ENCODE peak calls at places on chromosomes 4 and X, in six cellular contexts. One of them, this sample, is unnamed.

GRCh38 chrX:132068405-132068804 is 45.3 kb downstream of the STK26 start:
- DNase-seq in dorsolateral prefrontal cortex: no peak
- DNase-seq in fibroblast of lung: peak; percentile 11
- DNase-seq in cardiac muscle cell: no peak
- DNase-seq in HCT116: no peak
- DNase-seq in ovary: no peak
- DNase-seq in this sample: no peak

GRCh38 chrX:129495941-129496340 is 27.3 kb downstream of the SMARCA1 start:
- DNase-seq in HCT116: no peak
- DNase-seq in dorsolateral prefrontal cortex: no peak
- DNase-seq in ovary: no peak
- DNase-seq in fibroblast of lung: peak; percentile 60
- DNase-seq in cardiac muscle cell: no peak
- DNase-seq in this sample: no peak

GRCh38 chr4:125547842-125548241 is 233.1 kb downstream of the FAT4 start:
- DNase-seq in HCT116: no peak
- DNase-seq in dorsolateral prefrontal cortex: no peak
- DNase-seq in fibroblast of lung: no peak
- DNase-seq in ovary: no peak
- DNase-seq in cardiac muscle cell: no peak
- DNase-seq in this sample: no peak

GRCh38 chrX:32397562-32398216 is 813.7 kb downstream of the DMD start:
- DNase-seq in HCT116: no peak
- DNase-seq in cardiac muscle cell: no peak
- DNase-seq in dorsolateral prefrontal cortex: no peak
- DNase-seq in fibroblast of lung: no peak
- DNase-seq in ovary: no peak
- DNase-seq in this sample: no peak

GRCh38 chr4:167290684-167291083 is 56.4 kb upstream of the SPOCK3 start:
- DNase-seq in dorsolateral prefrontal cortex: no peak
- DNase-seq in HCT116: peak; percentile 7
- DNase-seq in cardiac muscle cell: peak; percentile 35
- DNase-seq in fibroblast of lung: peak; percentile 23
- DNase-seq in ovary: no peak
- DNase-seq in this sample: peak; percentile 13

GRCh38 chr4:111697176-111697962 is 447.9 kb upstream of the FAM241A start:
- DNase-seq in HCT116: no peak
- DNase-seq in cardiac muscle cell: no peak
- DNase-seq in ovary: no peak
- DNase-seq in fibroblast of lung: no peak
- DNase-seq in dorsolateral prefrontal cortex: no peak
- DNase-seq in this sample: no peak

GRCh38 chr4:3791910-3792542 is 25.8 kb downstream of the ADRA2C start:
- DNase-seq in dorsolateral prefrontal cortex: no peak
- DNase-seq in fibroblast of lung: peak; percentile 30
- DNase-seq in cardiac muscle cell: peak; percentile 91
- DNase-seq in ovary: no peak
- DNase-seq in HCT116: no peak
- DNase-seq in this sample: no peak

GRCh38 chrX:28910501-28910900 is 323.3 kb downstream of the IL1RAPL1 start:
- DNase-seq in ovary: no peak
- DNase-seq in HCT116: no peak
- DNase-seq in fibroblast of lung: peak; percentile 84
- DNase-seq in dorsolateral prefrontal cortex: no peak
- DNase-seq in cardiac muscle cell: no peak
- DNase-seq in this sample: no peak

GRCh38 chr4:71426381-71427042 is 87.7 kb downstream of the SLC4A4 start:
- DNase-seq in cardiac muscle cell: no peak
- DNase-seq in ovary: no peak
- DNase-seq in HCT116: no peak
- DNase-seq in dorsolateral prefrontal cortex: no peak
- DNase-seq in fibroblast of lung: no peak
- DNase-seq in this sample: no peak

GRCh38 chrX:15206306-15206705 is 63.6 kb downstream of the ASB9 start:
- DNase-seq in dorsolateral prefrontal cortex: no peak
- DNase-seq in ovary: no peak
- DNase-seq in fibroblast of lung: no peak
- DNase-seq in HCT116: no peak
- DNase-seq in cardiac muscle cell: no peak
- DNase-seq in this sample: no peak

GRCh38 chr4:105894570-105895323 is 524 bp upstream of the NPNT start:
- DNase-seq in fibroblast of lung: peak; percentile 30
- DNase-seq in dorsolateral prefrontal cortex: no peak
- DNase-seq in HCT116: peak; percentile 36
- DNase-seq in ovary: no peak
- DNase-seq in cardiac muscle cell: no peak
- DNase-seq in this sample: peak; percentile 60

GRCh38 chrX:21734175-21734574 is 23.7 kb downstream of the SMPX start:
- DNase-seq in HCT116: no peak
- DNase-seq in ovary: no peak
- DNase-seq in fibroblast of lung: no peak
- DNase-seq in dorsolateral prefrontal cortex: no peak
- DNase-seq in cardiac muscle cell: no peak
- DNase-seq in this sample: no peak

GRCh38 chrX:10620121-10620699 is at the start of gene MID1:
- DNase-seq in cardiac muscle cell: peak; percentile 87
- DNase-seq in dorsolateral prefrontal cortex: peak; percentile 36
- DNase-seq in ovary: peak; percentile 71
- DNase-seq in HCT116: peak; percentile 55
- DNase-seq in fibroblast of lung: peak; percentile 85
- DNase-seq in this sample: peak; percentile 50

GRCh38 chr4:35124116-35124515 is 1120.2 kb downstream of the ARAP2 start:
- DNase-seq in HCT116: no peak
- DNase-seq in cardiac muscle cell: no peak
- DNase-seq in dorsolateral prefrontal cortex: no peak
- DNase-seq in fibroblast of lung: peak; percentile 17
- DNase-seq in ovary: no peak
- DNase-seq in this sample: peak; percentile 43

GRCh38 chrX:64204252-64204651 is 1.3 kb downstream of the AMER1 start:
- DNase-seq in HCT116: no peak
- DNase-seq in cardiac muscle cell: no peak
- DNase-seq in fibroblast of lung: peak; percentile 8
- DNase-seq in ovary: peak; percentile 52
- DNase-seq in dorsolateral prefrontal cortex: peak; percentile 11
- DNase-seq in this sample: no peak

GRCh38 chr4:24473309-24473721 is 111.0 kb downstream of the DHX15 start:
- DNase-seq in cardiac muscle cell: peak; percentile 42
- DNase-seq in ovary: peak; percentile 30
- DNase-seq in fibroblast of lung: peak; percentile 54
- DNase-seq in dorsolateral prefrontal cortex: peak; percentile 43
- DNase-seq in HCT116: no peak
- DNase-seq in this sample: no peak

GRCh38 chr4:53514509-53514908 is 76.8 kb downstream of the LNX1 start:
- DNase-seq in fibroblast of lung: no peak
- DNase-seq in cardiac muscle cell: no peak
- DNase-seq in ovary: no peak
- DNase-seq in dorsolateral prefrontal cortex: no peak
- DNase-seq in HCT116: no peak
- DNase-seq in this sample: no peak

GRCh38 chr4:173333658-173334084 is 487 bp downstream of the HMGB2 start:
- DNase-seq in fibroblast of lung: peak; percentile 33
- DNase-seq in dorsolateral prefrontal cortex: peak; percentile 56
- DNase-seq in cardiac muscle cell: peak; percentile 70
- DNase-seq in HCT116: no peak
- DNase-seq in ovary: peak; percentile 74
- DNase-seq in this sample: no peak

GRCh38 chr4:67130411-67130810 is 414.9 kb downstream of the CENPC start:
- DNase-seq in HCT116: no peak
- DNase-seq in ovary: no peak
- DNase-seq in cardiac muscle cell: no peak
- DNase-seq in dorsolateral prefrontal cortex: no peak
- DNase-seq in fibroblast of lung: peak; percentile 4
- DNase-seq in this sample: no peak

GRCh38 chr4:94889961-94890360 is 132.2 kb downstream of the BMPR1B start:
- DNase-seq in ovary: no peak
- DNase-seq in dorsolateral prefrontal cortex: no peak
- DNase-seq in cardiac muscle cell: no peak
- DNase-seq in HCT116: no peak
- DNase-seq in fibroblast of lung: peak; percentile 97
- DNase-seq in this sample: peak; percentile 96

GRCh38 chrX:37846558-37846933 is 825 bp downstream of the DYNLT3 start:
- DNase-seq in cardiac muscle cell: no peak
- DNase-seq in fibroblast of lung: no peak
- DNase-seq in ovary: no peak
- DNase-seq in dorsolateral prefrontal cortex: no peak
- DNase-seq in HCT116: no peak
- DNase-seq in this sample: no peak

GRCh38 chr4:16225996-16226815 is at the start of gene TAPT1:
- DNase-seq in cardiac muscle cell: peak; percentile 89
- DNase-seq in dorsolateral prefrontal cortex: peak; percentile 81
- DNase-seq in HCT116: no peak
- DNase-seq in ovary: peak; percentile 77
- DNase-seq in fibroblast of lung: peak; percentile 51
- DNase-seq in this sample: no peak

GRCh38 chr4:16224264-16224663 is 2.0 kb downstream of the TAPT1 start:
- DNase-seq in ovary: no peak
- DNase-seq in dorsolateral prefrontal cortex: no peak
- DNase-seq in cardiac muscle cell: no peak
- DNase-seq in HCT116: no peak
- DNase-seq in fibroblast of lung: no peak
- DNase-seq in this sample: no peak

GRCh38 chr4:16224669-16225068 is 1.6 kb downstream of the TAPT1 start:
- DNase-seq in dorsolateral prefrontal cortex: no peak
- DNase-seq in fibroblast of lung: no peak
- DNase-seq in HCT116: no peak
- DNase-seq in ovary: no peak
- DNase-seq in cardiac muscle cell: no peak
- DNase-seq in this sample: no peak

GRCh38 chr4:16225681-16225995 is 633 bp downstream of the TAPT1 start:
- DNase-seq in ovary: no peak
- DNase-seq in cardiac muscle cell: no peak
- DNase-seq in dorsolateral prefrontal cortex: no peak
- DNase-seq in fibroblast of lung: peak; percentile 7
- DNase-seq in HCT116: no peak
- DNase-seq in this sample: no peak

GRCh38 chr4:16225139-16225538 is 1.1 kb downstream of the TAPT1 start:
- DNase-seq in fibroblast of lung: peak; percentile 55
- DNase-seq in dorsolateral prefrontal cortex: no peak
- DNase-seq in HCT116: no peak
- DNase-seq in ovary: no peak
- DNase-seq in cardiac muscle cell: no peak
- DNase-seq in this sample: no peak
- H3K4me3 ChIP-seq in fibroblast of lung: peak overlapping the region; percentile 98
- H3K4me3 ChIP-seq in dorsolateral prefrontal cortex: peak overlapping the region; percentile 79
- H3K4me3 ChIP-seq in HCT116: peak overlapping the region; percentile 78
- H3K4me3 ChIP-seq in ovary: peak overlapping the region; percentile 80
- H3K4me3 ChIP-seq in cardiac muscle cell: peak overlapping the region; percentile 72
- H3K4me3 ChIP-seq in this sample: peak overlapping the region; percentile 55

GRCh38 chr4:6245246-6246169 is 24.1 kb upstream of the WFS1 start:
- DNase-seq in cardiac muscle cell: no peak
- DNase-seq in fibroblast of lung: peak; percentile 3
- DNase-seq in ovary: no peak
- DNase-seq in HCT116: no peak
- DNase-seq in dorsolateral prefrontal cortex: peak; percentile 67
- DNase-seq in this sample: no peak
- H3K4me3 ChIP-seq in cardiac muscle cell: no peak overlapping the region
- H3K4me3 ChIP-seq in fibroblast of lung: no peak overlapping the region
- H3K4me3 ChIP-seq in ovary: peak overlapping the region; percentile 25
- H3K4me3 ChIP-seq in HCT116: no peak overlapping the region
- H3K4me3 ChIP-seq in dorsolateral prefrontal cortex: peak overlapping the region; percentile 52
- H3K4me3 ChIP-seq in this sample: peak overlapping the region; percentile 15

GRCh38 chrX:153226344-153227190 is 47.5 kb downstream of the MAGEA1 start:
- DNase-seq in ovary: peak; percentile 16
- DNase-seq in HCT116: peak; percentile 67
- DNase-seq in cardiac muscle cell: peak; percentile 53
- DNase-seq in fibroblast of lung: peak; percentile 36
- DNase-seq in dorsolateral prefrontal cortex: no peak
- DNase-seq in this sample: no peak
- H3K4me3 ChIP-seq in ovary: no peak overlapping the region
- H3K4me3 ChIP-seq in HCT116: no peak overlapping the region
- H3K4me3 ChIP-seq in cardiac muscle cell: no peak overlapping the region
- H3K4me3 ChIP-seq in fibroblast of lung: no peak overlapping the region
- H3K4me3 ChIP-seq in dorsolateral prefrontal cortex: no peak overlapping the region
- H3K4me3 ChIP-seq in this sample: no peak overlapping the region

DNA sequence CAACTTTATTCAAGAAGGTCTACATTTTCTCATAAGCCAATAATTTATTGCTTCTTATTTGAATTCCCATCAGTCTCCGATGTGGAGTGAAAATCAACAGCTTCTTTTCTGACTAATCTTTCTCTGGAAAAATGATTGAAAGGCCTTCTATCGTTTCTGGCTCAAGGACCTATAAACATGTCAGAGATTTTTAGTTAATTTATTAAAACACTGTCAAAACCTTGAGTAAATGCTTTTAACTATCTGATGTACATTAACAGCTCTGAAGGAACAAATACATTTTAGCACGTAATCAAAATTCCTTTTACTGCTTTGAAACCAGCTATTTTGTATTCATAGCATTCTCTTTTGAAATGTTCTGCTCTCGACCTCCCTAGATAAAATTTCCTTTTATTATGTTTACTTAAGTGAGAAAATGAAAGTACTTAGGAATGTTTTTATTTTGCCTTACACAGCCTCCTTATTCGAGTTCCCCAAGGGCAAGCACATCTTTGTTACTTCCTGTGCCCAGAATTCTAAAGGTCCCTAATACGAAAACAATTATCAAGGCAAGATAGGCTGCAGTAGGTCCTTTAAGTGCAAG is 3.2 kb upstream of the ZFX start:
- DNase-seq in HCT116: no peak
- DNase-seq in dorsolateral prefrontal cortex: no peak
- DNase-seq in ovary: no peak
- DNase-seq in cardiac muscle cell: no peak
- DNase-seq in fibroblast of lung: no peak
- DNase-seq in this sample: no peak
- H3K4me3 ChIP-seq in HCT116: peak overlapping the region; percentile 27
- H3K4me3 ChIP-seq in dorsolateral prefrontal cortex: no peak overlapping the region
- H3K4me3 ChIP-seq in ovary: peak overlapping the region; percentile 28
- H3K4me3 ChIP-seq in cardiac muscle cell: no peak overlapping the region
- H3K4me3 ChIP-seq in fibroblast of lung: peak overlapping the region; percentile 32
- H3K4me3 ChIP-seq in this sample: no peak overlapping the region